ENCODE peak calls at places on chromosomes 2 and 18, in eight cellular contexts. One of them, this sample, is unnamed.
A peak's percentile ranks its signal among the peaks of the same experiment; 100 is the strongest.

GRCh38 chr2:234305846-234306245 is 191.0 kb downstream of the ARL4C start:
- DNase-seq in H7: no peak
- DNase-seq in Karpas-422: no peak
- DNase-seq in astrocyte of the cerebellum: no peak
- DNase-seq in NB4: no peak
- DNase-seq in GM23248: no peak
- DNase-seq in mammary epithelial cell: peak; percentile 80
- DNase-seq in adrenal gland: no peak
- DNase-seq in this sample: no peak

GRCh38 chr2:37358466-37358865 is 14.0 kb downstream of the QPCT start:
- DNase-seq in H7: no peak
- DNase-seq in Karpas-422: no peak
- DNase-seq in astrocyte of the cerebellum: no peak
- DNase-seq in NB4: no peak
- DNase-seq in GM23248: no peak
- DNase-seq in mammary epithelial cell: no peak
- DNase-seq in adrenal gland: no peak
- DNase-seq in this sample: no peak

GRCh38 chr2:8536686-8537571 is 144.9 kb upstream of the ID2 start:
- DNase-seq in H7: no peak
- DNase-seq in Karpas-422: no peak
- DNase-seq in astrocyte of the cerebellum: no peak
- DNase-seq in NB4: no peak
- DNase-seq in GM23248: peak; percentile 76
- DNase-seq in mammary epithelial cell: no peak
- DNase-seq in adrenal gland: peak; percentile 82
- DNase-seq in this sample: no peak

GRCh38 chr2:71166812-71167211 is 36.4 kb downstream of the MPHOSPH10 start:
- DNase-seq in H7: no peak
- DNase-seq in Karpas-422: no peak
- DNase-seq in astrocyte of the cerebellum: no peak
- DNase-seq in NB4: peak; percentile 54
- DNase-seq in GM23248: peak; percentile 76
- DNase-seq in mammary epithelial cell: no peak
- DNase-seq in adrenal gland: no peak
- DNase-seq in this sample: no peak

GRCh38 chr18:57908092-57908491 is 105.0 kb upstream of the ATP8B1 start:
- DNase-seq in H7: no peak
- DNase-seq in Karpas-422: no peak
- DNase-seq in astrocyte of the cerebellum: no peak
- DNase-seq in NB4: no peak
- DNase-seq in GM23248: no peak
- DNase-seq in mammary epithelial cell: no peak
- DNase-seq in adrenal gland: no peak
- DNase-seq in this sample: peak; percentile 6

GRCh38 chr18:38759457-38759856 is 1193.9 kb upstream of the CELF4 start:
- DNase-seq in H7: no peak
- DNase-seq in Karpas-422: no peak
- DNase-seq in astrocyte of the cerebellum: no peak
- DNase-seq in NB4: no peak
- DNase-seq in GM23248: no peak
- DNase-seq in mammary epithelial cell: peak; percentile 56
- DNase-seq in adrenal gland: no peak
- DNase-seq in this sample: no peak

GRCh38 chr18:3998698-3999333 is 456.3 kb downstream of the DLGAP1 start:
- DNase-seq in H7: no peak
- DNase-seq in Karpas-422: peak; percentile 73
- DNase-seq in astrocyte of the cerebellum: peak; percentile 45
- DNase-seq in NB4: peak; percentile 56
- DNase-seq in GM23248: peak; percentile 77
- DNase-seq in mammary epithelial cell: peak; percentile 31
- DNase-seq in adrenal gland: peak; percentile 49
- DNase-seq in this sample: peak; percentile 72

GRCh38 chr2:38207168-38207567 is 131.2 kb upstream of the CYP1B1 start:
- DNase-seq in H7: no peak
- DNase-seq in Karpas-422: no peak
- DNase-seq in astrocyte of the cerebellum: peak; percentile 62
- DNase-seq in NB4: no peak
- DNase-seq in GM23248: peak; percentile 50
- DNase-seq in mammary epithelial cell: no peak
- DNase-seq in adrenal gland: no peak
- DNase-seq in this sample: peak; percentile 40

GRCh38 chr2:172710584-172711024 is 25.0 kb upstream of the RAPGEF4 start:
- DNase-seq in H7: peak; percentile 68
- DNase-seq in Karpas-422: peak; percentile 74
- DNase-seq in astrocyte of the cerebellum: peak; percentile 78
- DNase-seq in NB4: peak; percentile 67
- DNase-seq in GM23248: peak; percentile 90
- DNase-seq in mammary epithelial cell: peak; percentile 94
- DNase-seq in adrenal gland: peak; percentile 24
- DNase-seq in this sample: peak; percentile 50

GRCh38 chr2:161905389-161906046 is 168.5 kb downstream of the DPP4 start:
- DNase-seq in H7: no peak
- DNase-seq in Karpas-422: peak; percentile 43
- DNase-seq in astrocyte of the cerebellum: peak; percentile 72
- DNase-seq in NB4: no peak
- DNase-seq in GM23248: no peak
- DNase-seq in mammary epithelial cell: peak; percentile 51
- DNase-seq in adrenal gland: no peak
- DNase-seq in this sample: no peak

DNA sequence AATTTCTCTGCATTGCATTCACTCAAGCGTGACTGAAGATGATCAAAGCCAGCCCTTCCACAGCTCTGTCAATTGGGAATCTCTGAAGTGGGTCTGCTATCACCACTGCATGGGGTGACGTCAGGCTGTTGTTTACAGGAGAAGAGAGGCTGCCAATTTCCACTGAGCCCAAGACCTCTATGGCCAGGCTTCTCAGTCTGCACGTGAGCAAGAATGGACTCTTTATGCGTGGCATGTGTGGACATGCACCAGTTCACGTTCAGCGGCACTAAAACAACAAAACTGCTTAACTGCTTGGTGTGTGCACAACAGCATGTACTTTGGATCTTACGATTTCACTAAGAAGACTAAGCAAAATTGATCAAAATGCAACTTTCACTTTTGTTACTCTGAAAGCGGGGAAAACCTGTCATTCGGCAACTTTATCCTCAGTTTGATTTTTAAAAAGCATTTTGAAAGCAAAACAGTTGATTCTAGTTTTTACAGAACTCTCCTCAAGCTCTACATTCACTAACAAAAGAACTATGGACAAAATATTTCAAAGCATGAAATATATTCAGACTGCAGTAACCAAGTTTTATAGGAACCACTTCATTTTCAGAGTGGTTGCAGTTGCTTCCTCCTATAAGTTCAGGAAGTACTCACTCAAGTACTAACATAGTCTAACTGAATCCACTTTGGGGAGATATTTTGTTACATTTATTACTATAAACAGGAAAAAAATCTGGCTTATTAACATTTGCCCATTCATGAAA is 77.0 kb upstream of the SERTAD2 start:
- DNase-seq in H7: no peak
- DNase-seq in Karpas-422: peak; percentile 81
- DNase-seq in astrocyte of the cerebellum: peak; percentile 52
- DNase-seq in NB4: peak; percentile 42
- DNase-seq in GM23248: peak; percentile 92
- DNase-seq in mammary epithelial cell: peak; percentile 74
- DNase-seq in adrenal gland: peak; percentile 85
- DNase-seq in this sample: peak; percentile 84
- H3K4me3 ChIP-seq in H7: no peak overlapping the region
- H3K4me3 ChIP-seq in Karpas-422: peak overlapping the region; percentile 57
- H3K4me3 ChIP-seq in astrocyte of the cerebellum: peak overlapping the region; percentile 30
- H3K4me3 ChIP-seq in NB4: peak overlapping the region; percentile 12
- H3K4me3 ChIP-seq in GM23248: peak overlapping the region; percentile 68
- H3K4me3 ChIP-seq in mammary epithelial cell: peak overlapping the region; percentile 35
- H3K4me3 ChIP-seq in adrenal gland: no peak overlapping the region
- H3K4me3 ChIP-seq in this sample: no peak overlapping the region

GRCh38 chr18:25349926-25350560 is 1.9 kb downstream of the ZNF521 start:
- DNase-seq in H7: peak; percentile 80
- DNase-seq in Karpas-422: peak; percentile 7
- DNase-seq in astrocyte of the cerebellum: no peak
- DNase-seq in NB4: no peak
- DNase-seq in GM23248: peak; percentile 64
- DNase-seq in mammary epithelial cell: no peak
- DNase-seq in adrenal gland: peak; percentile 52
- DNase-seq in this sample: peak; percentile 52
- H3K4me3 ChIP-seq in H7: peak overlapping the region; percentile 66
- H3K4me3 ChIP-seq in Karpas-422: no peak overlapping the region
- H3K4me3 ChIP-seq in astrocyte of the cerebellum: peak overlapping the region; percentile 90
- H3K4me3 ChIP-seq in NB4: no peak overlapping the region
- H3K4me3 ChIP-seq in GM23248: peak overlapping the region; percentile 97
- H3K4me3 ChIP-seq in mammary epithelial cell: peak overlapping the region; percentile 35
- H3K4me3 ChIP-seq in adrenal gland: peak overlapping the region; percentile 56
- H3K4me3 ChIP-seq in this sample: peak overlapping the region; percentile 96

GRCh38 chr2:144369416-144369815 is 150.5 kb downstream of the ZEB2 start:
- DNase-seq in H7: no peak
- DNase-seq in Karpas-422: no peak
- DNase-seq in astrocyte of the cerebellum: no peak
- DNase-seq in NB4: no peak
- DNase-seq in GM23248: no peak
- DNase-seq in mammary epithelial cell: no peak
- DNase-seq in adrenal gland: no peak
- DNase-seq in this sample: no peak

GRCh38 chr2:144376475-144376874 is 143.4 kb downstream of the ZEB2 start:
- DNase-seq in H7: no peak
- DNase-seq in Karpas-422: no peak
- DNase-seq in astrocyte of the cerebellum: no peak
- DNase-seq in NB4: peak; percentile 45
- DNase-seq in GM23248: no peak
- DNase-seq in mammary epithelial cell: no peak
- DNase-seq in adrenal gland: no peak
- DNase-seq in this sample: no peak

GRCh38 chr2:144370937-144371584 is 148.9 kb downstream of the ZEB2 start:
- DNase-seq in H7: no peak
- DNase-seq in Karpas-422: no peak
- DNase-seq in astrocyte of the cerebellum: no peak
- DNase-seq in NB4: peak; percentile 50
- DNase-seq in GM23248: no peak
- DNase-seq in mammary epithelial cell: no peak
- DNase-seq in adrenal gland: no peak
- DNase-seq in this sample: peak; percentile 23

GRCh38 chr2:144374163-144374661 is 145.7 kb downstream of the ZEB2 start:
- DNase-seq in H7: no peak
- DNase-seq in Karpas-422: no peak
- DNase-seq in astrocyte of the cerebellum: no peak
- DNase-seq in NB4: peak; percentile 58
- DNase-seq in GM23248: peak; percentile 46
- DNase-seq in mammary epithelial cell: no peak
- DNase-seq in adrenal gland: no peak
- DNase-seq in this sample: no peak

DNA sequence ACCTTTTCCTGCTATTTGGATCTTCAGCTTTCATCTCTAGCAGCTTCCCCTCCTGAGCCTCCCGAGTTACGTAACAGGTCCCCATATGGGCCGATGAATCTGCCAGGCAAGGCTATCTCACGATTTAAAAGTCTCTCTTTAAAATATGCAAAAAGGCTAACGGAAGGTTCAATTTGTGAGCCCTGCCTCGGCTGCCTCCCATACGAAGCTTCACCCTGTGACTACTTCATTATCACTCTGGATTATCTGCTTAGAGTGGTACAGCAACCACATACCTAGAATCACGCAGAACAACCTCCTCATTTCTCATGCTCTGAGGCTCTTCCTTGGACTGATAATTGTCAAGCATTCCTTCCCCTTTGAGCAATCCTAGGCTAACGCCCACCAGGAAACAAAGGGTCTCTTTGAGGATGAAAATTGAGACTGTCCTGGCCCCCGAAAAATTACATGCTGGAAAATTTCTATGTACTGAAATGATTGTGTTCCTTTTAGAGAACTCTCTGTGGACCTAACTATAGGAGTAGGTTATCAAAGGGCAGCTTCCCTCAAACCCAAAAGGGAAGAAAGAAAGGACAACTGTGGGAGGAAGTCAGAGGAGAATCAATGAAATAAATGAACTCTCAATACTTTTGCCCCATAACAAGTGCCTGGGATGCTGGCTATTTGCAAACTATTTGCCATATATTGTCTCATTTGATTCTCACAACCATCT is 147.3 kb downstream of the ZEB2 start:
- DNase-seq in H7: no peak
- DNase-seq in Karpas-422: peak; percentile 52
- DNase-seq in astrocyte of the cerebellum: no peak
- DNase-seq in NB4: peak; percentile 78
- DNase-seq in GM23248: peak; percentile 68
- DNase-seq in mammary epithelial cell: no peak
- DNase-seq in adrenal gland: peak; percentile 21
- DNase-seq in this sample: no peak
- H3K4me3 ChIP-seq in H7: no peak overlapping the region
- H3K4me3 ChIP-seq in Karpas-422: peak overlapping the region; percentile 30
- H3K4me3 ChIP-seq in astrocyte of the cerebellum: no peak overlapping the region
- H3K4me3 ChIP-seq in NB4: peak overlapping the region; percentile 37
- H3K4me3 ChIP-seq in GM23248: peak overlapping the region; percentile 32
- H3K4me3 ChIP-seq in mammary epithelial cell: no peak overlapping the region
- H3K4me3 ChIP-seq in adrenal gland: no peak overlapping the region
- H3K4me3 ChIP-seq in this sample: no peak overlapping the region

GRCh38 chr2:187545238-187545751 is 8.9 kb downstream of the TFPI start:
- DNase-seq in H7: no peak
- DNase-seq in Karpas-422: no peak
- DNase-seq in astrocyte of the cerebellum: no peak
- DNase-seq in NB4: no peak
- DNase-seq in GM23248: peak; percentile 20
- DNase-seq in mammary epithelial cell: no peak
- DNase-seq in adrenal gland: no peak
- DNase-seq in this sample: peak; percentile 74
- H3K4me3 ChIP-seq in H7: no peak overlapping the region
- H3K4me3 ChIP-seq in Karpas-422: no peak overlapping the region
- H3K4me3 ChIP-seq in astrocyte of the cerebellum: no peak overlapping the region
- H3K4me3 ChIP-seq in NB4: no peak overlapping the region
- H3K4me3 ChIP-seq in GM23248: no peak overlapping the region
- H3K4me3 ChIP-seq in mammary epithelial cell: no peak overlapping the region
- H3K4me3 ChIP-seq in adrenal gland: no peak overlapping the region
- H3K4me3 ChIP-seq in this sample: no peak overlapping the region

DNA sequence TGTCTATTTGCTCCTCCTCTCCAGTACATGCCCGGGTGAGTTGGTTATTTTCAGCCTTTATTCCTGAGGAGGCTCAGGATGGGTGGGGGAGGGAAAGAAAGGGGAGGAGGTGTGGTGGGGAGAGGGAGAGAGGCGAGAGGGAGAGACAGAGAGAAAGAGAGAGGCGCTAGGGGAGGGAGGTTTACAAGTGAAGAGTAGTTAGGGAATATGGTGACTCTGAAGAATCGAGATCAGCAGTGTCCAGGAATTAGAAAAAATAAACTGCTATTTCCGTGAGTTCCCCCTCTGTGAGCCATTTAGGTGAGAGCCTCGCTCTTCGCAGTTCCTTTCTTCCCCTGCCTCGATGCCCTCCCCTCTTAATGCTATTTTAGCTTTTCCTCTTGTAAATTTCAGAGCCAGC is 138.9 kb downstream of the MEIS1 start:
- DNase-seq in H7: peak; percentile 52
- DNase-seq in Karpas-422: peak; percentile 64
- DNase-seq in astrocyte of the cerebellum: no peak
- DNase-seq in NB4: no peak
- DNase-seq in GM23248: no peak
- DNase-seq in mammary epithelial cell: no peak
- DNase-seq in adrenal gland: peak; percentile 49
- DNase-seq in this sample: peak; percentile 66
- H3K4me3 ChIP-seq in H7: peak overlapping the region; percentile 42
- H3K4me3 ChIP-seq in Karpas-422: peak overlapping the region; percentile 48
- H3K4me3 ChIP-seq in astrocyte of the cerebellum: peak overlapping the region; percentile 13
- H3K4me3 ChIP-seq in NB4: no peak overlapping the region
- H3K4me3 ChIP-seq in GM23248: no peak overlapping the region
- H3K4me3 ChIP-seq in mammary epithelial cell: no peak overlapping the region
- H3K4me3 ChIP-seq in adrenal gland: no peak overlapping the region
- H3K4me3 ChIP-seq in this sample: peak overlapping the region; percentile 78

GRCh38 chr18:41060967-41061366 is 894.1 kb upstream of the PIK3C3 start:
- DNase-seq in H7: no peak
- DNase-seq in Karpas-422: no peak
- DNase-seq in astrocyte of the cerebellum: no peak
- DNase-seq in NB4: no peak
- DNase-seq in GM23248: no peak
- DNase-seq in mammary epithelial cell: no peak
- DNase-seq in adrenal gland: no peak
- DNase-seq in this sample: no peak
- H3K4me3 ChIP-seq in H7: no peak overlapping the region
- H3K4me3 ChIP-seq in Karpas-422: no peak overlapping the region
- H3K4me3 ChIP-seq in astrocyte of the cerebellum: no peak overlapping the region
- H3K4me3 ChIP-seq in NB4: no peak overlapping the region
- H3K4me3 ChIP-seq in GM23248: no peak overlapping the region
- H3K4me3 ChIP-seq in mammary epithelial cell: no peak overlapping the region
- H3K4me3 ChIP-seq in adrenal gland: no peak overlapping the region
- H3K4me3 ChIP-seq in this sample: no peak overlapping the region

This sample was measured in cardiac muscle cell.